ENCODE peak calls at places on chromosomes 1 and 21, in seven cellular contexts. R is neural progenitor cell, N is MM.1S, D is HCT116, G is GM23338, B is PC-3, J is hepatocyte. X is an unnamed sample.

GRCh38 chr1:168609133-168609715 is 32.8 kb downstream of the XCL1 start:
- DNase-seq in R (peak; percentile 45), N (no peak), D (no peak), G (peak; percentile 36), B (peak; percentile 34), J (peak; percentile 27), X (no peak)

GRCh38 chr1:93016171-93016570 is 54.9 kb upstream of the DIPK1A start:
- DNase-seq in R (peak; percentile 44), N (no peak), D (no peak), G (peak; percentile 36), B (peak; percentile 70), J (no peak), X (no peak)

GRCh38 chr1:26582836-26583460 is 53.4 kb downstream of the RPS6KA1 start:
- DNase-seq in R (no peak), N (no peak), D (no peak), G (no peak), B (peak; percentile 79), J (no peak), X (no peak)

GRCh38 chr1:44119525-44119924 is 904 bp downstream of the KLF17 start:
- DNase-seq in R (no peak), N (no peak), D (no peak), G (peak; percentile 12), B (no peak), J (no peak), X (no peak)

GRCh38 chr21:42381347-42381984 is 14.4 kb downstream of the TMPRSS3 start:
- DNase-seq in R (peak; percentile 67), N (peak; percentile 76), D (peak; percentile 59), G (peak; percentile 64), B (peak; percentile 77), J (peak; percentile 71), X (peak; percentile 64)

GRCh38 chr1:77538956-77539509 is 143.4 kb downstream of the ZZZ3 start:
- DNase-seq in R (no peak), N (no peak), D (no peak), G (no peak), B (peak; percentile 80), J (peak; percentile 20), X (no peak)

GRCh38 chr1:53126495-53126894 is 15.9 kb downstream of the SLC1A7 start:
- DNase-seq in R (no peak), N (no peak), D (no peak), G (no peak), B (no peak), J (no peak), X (no peak)

GRCh38 chr1:32701951-32702598 is 495 bp downstream of the SYNC start:
- DNase-seq in R (peak; percentile 29), N (no peak), D (no peak), G (peak; percentile 48), B (peak; percentile 19), J (no peak), X (no peak)

GRCh38 chr21:41835711-41836154 is 43.4 kb downstream of the PRDM15 start:
- DNase-seq in R (no peak), N (no peak), D (no peak), G (no peak), B (no peak), J (no peak), X (peak; percentile 79)

GRCh38 chr1:19307804-19308508 is 4.0 kb downstream of the AKR7A2 start:
- DNase-seq in R (no peak), N (no peak), D (no peak), G (no peak), B (no peak), J (no peak), X (no peak)

GRCh38 chr1:183598386-183598785 is 8.1 kb upstream of the NCF2 start:
- DNase-seq in R (no peak), N (peak; percentile 65), D (no peak), G (no peak), B (no peak), J (no peak), X (no peak)

GRCh38 chr1:211267204-211267857 is 8.2 kb downstream of the RCOR3 start:
- DNase-seq in R (no peak), N (no peak), D (no peak), G (no peak), B (no peak), J (no peak), X (no peak)

GRCh38 chr1:177424746-177425145 is 254.0 kb downstream of the BRINP2 start:
- DNase-seq in R (no peak), N (no peak), D (no peak), G (no peak), B (no peak), J (no peak), X (no peak)

GRCh38 chr1:237911911-237912310 is 21.2 kb upstream of the ZP4 start:
- DNase-seq in R (no peak), N (no peak), D (no peak), G (no peak), B (peak; percentile 10), J (no peak), X (no peak)

GRCh38 chr1:198966519-198966918 is 327.7 kb downstream of the PTPRC start:
- DNase-seq in R (no peak), N (no peak), D (no peak), G (no peak), B (no peak), J (no peak), X (no peak)

GRCh38 chr1:162003061-162003824 is 20.4 kb downstream of the OLFML2B start:
- DNase-seq in R (no peak), N (no peak), D (no peak), G (no peak), B (peak; percentile 99), J (peak; percentile 19), X (no peak)

GRCh38 chr1:64917328-64917861 is 49.0 kb downstream of the JAK1 start:
- DNase-seq in R (peak; percentile 12), N (no peak), D (peak; percentile 83), G (peak; percentile 60), B (peak; percentile 85), J (peak; percentile 35), X (peak; percentile 37)

GRCh38 chr1:176536588-176536987 is 73.6 kb downstream of the PAPPA2 start:
- DNase-seq in R (no peak), N (no peak), D (no peak), G (no peak), B (no peak), J (no peak), X (no peak)

GRCh38 chr1:172821609-172822274 is 162.8 kb downstream of the FASLG start:
- DNase-seq in R (no peak), N (no peak), D (no peak), G (no peak), B (peak; percentile 51), J (peak; percentile 30), X (no peak)

GRCh38 chr1:232988572-232989040 is 38.2 kb downstream of the NTPCR start:
- DNase-seq in R (no peak), N (no peak), D (no peak), G (no peak), B (peak; percentile 79), J (no peak), X (no peak)

GRCh38 chr1:228079013-228079412 is 3.5 kb upstream of the ARF1 start:
- DNase-seq in R (no peak), N (no peak), D (no peak), G (no peak), B (no peak), J (no peak), X (no peak)

GRCh38 chr1:29361686-29362085 is 125.4 kb downstream of the PTPRU start:
- DNase-seq in R (no peak), N (no peak), D (no peak), G (no peak), B (no peak), J (no peak), X (no peak)

GRCh38 chr1:246617156-246617555 is 50.9 kb downstream of the CNST start:
- DNase-seq in R (no peak), N (no peak), D (no peak), G (no peak), B (peak; percentile 64), J (no peak), X (no peak)

GRCh38 chr1:36675931-36676562 is 193.3 kb upstream of the CSF3R start:
- DNase-seq in R (no peak), N (no peak), D (no peak), G (no peak), B (no peak), J (no peak), X (no peak)
- TF ChIP-seq CTCF in R (no peak), N (no peak), D (no peak), G (no peak), B (no peak), J (no peak), X (no peak)

DNA sequence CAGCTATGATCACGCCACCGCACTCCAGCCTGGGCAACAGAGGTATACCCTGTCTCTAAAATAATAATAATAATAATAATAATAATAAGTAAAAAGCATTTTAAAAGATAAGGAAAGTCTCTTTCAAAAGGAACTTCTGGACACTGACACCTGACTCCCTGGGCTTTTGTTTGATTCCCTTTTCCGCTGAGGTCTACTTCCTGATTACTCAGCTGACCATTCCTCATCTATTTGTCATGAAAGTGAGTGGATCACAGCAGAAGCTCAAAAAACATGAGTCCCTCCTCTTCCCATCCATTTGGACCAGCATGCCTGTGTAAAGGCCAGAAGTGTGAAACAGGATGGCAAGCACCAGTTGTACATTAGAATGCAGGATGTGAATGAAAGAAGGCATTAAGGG is 61.1 kb upstream of the FBXO28 start:
- DNase-seq in R (no peak), N (no peak), D (no peak), G (no peak), B (peak; percentile 93), J (no peak), X (no peak)
- TF ChIP-seq EZH2phosphoT487 in R (no peak), N (no peak), D (no peak), G (no peak), B (no peak), J (no peak), X (no peak)

GRCh38 chr1:2821373-2821955 is 20.0 kb upstream of the TTC34 start:
- DNase-seq in R (no peak), N (no peak), D (no peak), G (no peak), B (no peak), J (no peak), X (no peak)

GRCh38 chr1:2822621-2823145 is 21.2 kb upstream of the TTC34 start:
- DNase-seq in R (no peak), N (no peak), D (no peak), G (no peak), B (no peak), J (no peak), X (no peak)

GRCh38 chr1:2823921-2824660 is 22.6 kb upstream of the TTC34 start:
- DNase-seq in R (no peak), N (no peak), D (no peak), G (no peak), B (no peak), J (no peak), X (no peak)

GRCh38 chr1:2820731-2821372 is 19.4 kb upstream of the TTC34 start:
- DNase-seq in R (no peak), N (no peak), D (no peak), G (no peak), B (no peak), J (no peak), X (no peak)

GRCh38 chr1:2821970-2822620 is 20.6 kb upstream of the TTC34 start:
- DNase-seq in R (no peak), N (no peak), D (no peak), G (peak; percentile 58), B (peak; percentile 41), J (no peak), X (peak; percentile 7)
- H3K4me1 ChIP-seq in R (no peaks in the 10 kb centered on the region), N (no peaks in the 10 kb centered on the region), D (peaks cover 2% of the 10 kb centered on the region), G (no peaks in the 10 kb centered on the region), B (no peaks in the 10 kb centered on the region), J (no peaks in the 10 kb centered on the region), X (no peaks in the 10 kb centered on the region)

DNA sequence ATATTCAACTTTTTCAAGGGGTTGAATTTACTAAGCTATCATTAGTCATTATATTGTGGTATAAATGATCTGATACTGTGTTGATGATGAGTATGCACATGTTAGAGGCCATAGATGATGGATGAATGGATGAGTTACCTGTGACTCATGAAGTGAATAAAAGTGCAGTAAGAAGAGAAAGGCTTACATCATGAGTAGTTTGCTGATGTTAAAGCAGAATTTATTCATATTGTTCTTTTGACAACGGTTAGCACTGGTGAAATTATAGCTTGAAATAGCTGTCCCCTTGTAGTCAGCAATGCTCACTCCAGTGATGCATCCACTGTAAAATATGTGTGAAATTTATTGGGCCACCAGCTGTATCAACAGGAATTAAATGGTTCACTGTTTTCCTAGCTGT is 541.0 kb upstream of the ZRANB2 start:
- DNase-seq in R (no peak), N (no peak), D (no peak), G (no peak), B (peak; percentile 85), J (no peak), X (no peak)
- TF ChIP-seq CTCF in R (no peak), N (no peak), D (no peak), G (no peak), B (no peak), J (no peak), X (no peak)

X was measured in OCI-LY7.